ENCODE peak calls at places on chromosome 11, in seven cellular contexts. Y, P, H, V, W, G and X are unnamed samples. For H3K79me1, the result is how much of the 10 kb centered on the place peaks cover.

GRCh38 chr11:116857936-116858335 is 20.5 kb upstream of the APOA1 start:
- DNase-seq in Y (no peak), W (peak), H (no peak), G (peak), P (no peak), V (no peak), X (no peak)

GRCh38 chr11:119389611-119390254 is 8.2 kb upstream of the USP2 start:
- DNase-seq in Y (no peak), P (no peak), W (peak), V (no peak), H (peak), G (peak), X (no peak)

GRCh38 chr11:9697766-9698165 is 33.9 kb downstream of the SWAP70 start:
- DNase-seq in V (no peak), P (no peak), Y (no peak), G (no peak), W (peak), H (no peak), X (no peak)

GRCh38 chr11:6315811-6316425 is 4.4 kb downstream of the CAVIN3 start:
- DNase-seq in P (peak), Y (peak), G (peak), W (peak), H (peak), V (no peak), X (peak)

GRCh38 chr11:112564228-112564955 is 303.7 kb upstream of the PLET1 start:
- DNase-seq in H (no peak), V (no peak), G (no peak), Y (no peak), P (peak), W (no peak), X (peak)

GRCh38 chr11:117523680-117524079 is 196.0 kb downstream of the CEP164 start:
- DNase-seq in W (peak), G (no peak), V (no peak), P (peak), H (no peak), Y (no peak), X (peak)

GRCh38 chr11:130601141-130601540 is 152.7 kb downstream of the ADAMTS15 start:
- DNase-seq in H (peak), W (peak), P (peak), G (peak), V (no peak), Y (no peak), X (peak)

GRCh38 chr11:80521592-80521991 is 1080.8 kb upstream of the TENM4 start:
- DNase-seq in G (no peak), Y (no peak), P (no peak), H (no peak), W (peak), V (no peak), X (no peak)

GRCh38 chr11:95108159-95108611 is 18.5 kb downstream of the ENDOD1 start:
- DNase-seq in W (peak), Y (no peak), V (no peak), H (no peak), P (peak), G (peak), X (peak)

GRCh38 chr11:27837895-27838563 is 137.8 kb upstream of the BDNF start:
- DNase-seq in V (no peak), P (no peak), Y (no peak), W (no peak), G (no peak), H (no peak), X (no peak)

GRCh38 chr11:93225642-93226041 is 27.9 kb upstream of the SLC36A4 start:
- DNase-seq in H (no peak), V (no peak), G (peak), P (peak), W (peak), Y (no peak), X (peak)

GRCh38 chr11:23509023-23509422 is 648.7 kb upstream of the CCDC179 start:
- DNase-seq in Y (no peak), P (peak), V (no peak), G (no peak), H (no peak), W (no peak), X (peak)

GRCh38 chr11:121544956-121545355 is 92.2 kb upstream of the SORL1-AS1 start:
- DNase-seq in P (no peak), Y (no peak), G (no peak), V (no peak), H (no peak), W (no peak), X (no peak)

GRCh38 chr11:118572075-118572913 is at the start of gene ARCN1:
- DNase-seq in P (peak), G (peak), H (peak), W (peak), V (peak), Y (peak), X (peak)

GRCh38 chr11:37442576-37442975 is 844.5 kb upstream of the RAG2 start:
- DNase-seq in Y (no peak), P (peak), H (no peak), W (no peak), G (no peak), V (no peak), X (peak)

GRCh38 chr11:1072116-1072820 is 2.4 kb upstream of the MUC2 start:
- DNase-seq in H (no peak), G (peak), V (no peak), P (peak), W (no peak), Y (no peak), X (no peak)

DNA sequence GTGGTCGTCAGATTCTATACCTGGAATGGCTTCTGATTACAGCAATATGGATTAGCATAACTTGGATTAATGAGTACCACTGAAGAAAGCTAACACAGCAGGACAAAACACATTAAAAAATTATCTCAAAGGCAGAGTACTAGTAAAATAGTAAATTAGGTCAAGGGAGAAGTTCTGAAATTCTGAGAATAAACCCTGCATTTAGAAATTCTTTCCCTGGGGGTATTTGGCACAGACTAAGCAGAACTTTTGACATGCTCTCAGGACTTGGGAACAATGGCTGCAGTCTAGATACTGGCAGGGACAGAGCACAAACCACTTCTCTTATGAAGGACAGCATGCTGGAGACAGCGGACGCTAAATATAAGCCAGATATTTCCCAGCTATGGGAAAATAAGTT is 85.6 kb upstream of the GRIA4 start:
- DNase-seq in P (no peak), Y (no peak), H (no peak), V (no peak), G (peak), W (peak), X (no peak)
- H3K79me1 ChIP-seq in P (under half), Y (under half), H (under half), V (under half), G (under half), W (under half), X (under half)

DNA sequence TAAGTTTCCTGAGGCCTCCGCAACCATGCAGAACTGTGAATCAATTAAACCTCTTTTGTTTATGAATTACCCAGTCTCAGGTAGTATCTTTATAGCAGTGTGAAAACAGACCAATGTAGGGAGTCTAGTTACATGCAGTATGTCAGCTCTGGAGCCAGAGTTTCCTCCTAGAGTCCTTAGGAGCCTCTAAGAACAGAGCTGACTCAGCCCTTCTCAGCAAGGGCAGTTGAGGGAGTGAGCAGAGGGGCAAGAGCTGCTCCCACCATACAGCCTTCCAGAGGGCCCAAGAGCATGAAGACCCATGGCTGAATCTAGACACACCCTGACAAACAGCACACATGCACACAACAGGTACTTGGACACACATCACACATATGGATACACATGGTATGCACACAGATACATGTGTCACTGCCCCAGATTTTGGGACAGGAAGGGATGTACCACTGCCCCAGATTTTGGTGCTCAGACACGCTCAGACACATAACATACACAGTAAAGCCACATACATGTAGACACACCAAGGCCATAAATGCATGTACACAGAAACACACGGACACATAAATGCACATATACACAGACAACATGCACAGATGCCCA is 13.0 kb upstream of the LRRC32 start:
- DNase-seq in G (no peak), H (no peak), Y (no peak), W (no peak), V (no peak), P (no peak), X (no peak)
- H3K79me1 ChIP-seq in G (under half), H (under half), Y (under half), W (under half), V (under half), P (under half), X (under half)

DNA sequence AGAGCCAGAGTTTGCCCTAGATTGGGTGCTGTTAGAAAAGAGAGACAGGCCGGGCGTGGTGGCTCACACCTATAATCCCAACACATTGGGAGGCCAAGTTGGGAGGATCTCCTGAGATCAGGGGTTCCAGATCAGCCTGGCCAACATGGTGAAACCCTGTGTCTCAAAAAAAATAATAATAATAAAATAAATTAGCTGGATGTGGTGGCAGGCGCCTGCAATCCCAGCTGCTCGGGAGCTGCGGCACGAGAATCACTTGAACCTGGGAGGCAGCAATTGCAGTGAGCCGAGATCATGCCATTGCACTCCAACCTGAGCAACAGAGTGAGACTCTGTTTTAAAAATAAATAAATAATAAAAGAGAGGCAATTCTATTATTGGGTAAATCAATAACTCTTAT is 199.2 kb upstream of the GUCY1A2 start:
- DNase-seq in V (no peak), Y (no peak), W (no peak), G (no peak), H (no peak), P (no peak), X (no peak)
- H3K79me1 ChIP-seq in V (under half), Y (under half), W (under half), G (under half), H (under half), P (under half), X (under half)

DNA sequence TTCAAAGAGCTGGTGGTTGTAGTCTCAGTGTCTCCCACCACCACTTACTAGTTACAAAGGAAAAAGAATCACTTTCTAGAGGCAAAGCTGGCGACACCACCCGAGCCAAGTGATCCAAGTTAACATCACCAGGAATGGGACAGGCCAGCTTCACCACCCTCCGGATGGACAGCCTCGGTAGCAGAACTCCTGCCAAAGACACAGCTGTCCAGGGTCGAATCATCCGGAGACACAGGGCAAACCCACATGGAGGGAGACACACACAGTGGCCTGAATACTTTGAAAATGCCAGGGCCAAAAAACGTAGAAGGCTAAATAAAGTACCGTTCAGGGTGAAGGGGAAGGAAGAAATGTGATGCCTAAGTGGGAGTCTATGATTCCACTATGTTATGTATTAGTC is 33.1 kb downstream of the KCNQ1 start:
- DNase-seq in Y (no peak), G (no peak), H (no peak), W (no peak), P (no peak), V (no peak), X (no peak)
- H3K79me1 ChIP-seq in Y (under half), G (under half), H (under half), W (under half), P (under half), V (under half), X (under half)

GRCh38 chr11:122853261-122853660 is 15.0 kb downstream of the CRTAM start:
- DNase-seq in P (peak), W (peak), V (no peak), H (no peak), Y (no peak), G (no peak), X (no peak)
- H3K79me1 ChIP-seq in P (under half), W (under half), V (under half), H (under half), Y (under half), G (under half), X (under half)

DNA sequence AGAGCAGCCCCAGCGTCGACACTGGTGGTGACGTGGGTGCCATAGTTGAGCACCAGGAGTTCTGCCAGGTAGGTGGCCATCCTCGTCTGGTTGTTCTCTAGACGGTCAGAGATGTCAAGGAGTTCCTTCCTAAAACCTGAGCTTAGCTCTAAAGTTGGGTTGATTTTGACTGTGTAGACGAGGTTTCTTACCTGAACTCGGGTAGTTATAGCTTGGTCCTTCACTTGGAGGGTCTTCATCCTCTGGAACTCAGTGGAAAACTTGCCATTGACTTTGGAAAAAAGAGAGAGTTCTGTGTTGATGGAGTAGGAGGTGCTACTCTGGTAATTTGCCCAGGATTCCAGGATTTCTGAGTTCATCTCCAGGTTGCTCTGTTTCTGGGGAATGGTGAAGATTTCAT is 505 bp downstream of the MPEG1 start:
- DNase-seq in P (no peak), W (no peak), H (no peak), V (no peak), Y (no peak), G (no peak), X (no peak)
- H3K79me1 ChIP-seq in P (under half), W (under half), H (under half), V (under half), Y (under half), G (under half), X (under half)

GRCh38 chr11:44942029-44942710 is 8.5 kb downstream of the TP53I11 start:
- DNase-seq in H (no peak), W (no peak), V (no peak), Y (no peak), P (no peak), G (no peak), X (no peak)
- H3K79me1 ChIP-seq in H (under half), W (under half), V (under half), Y (under half), P (under half), G (under half), X (under half)

GRCh38 chr11:68479390-68479789 is 18.8 kb downstream of the PPP6R3 start:
- DNase-seq in V (no peak), P (no peak), G (no peak), H (no peak), W (no peak), Y (no peak), X (no peak)

GRCh38 chr11:68480193-68480592 is 19.6 kb downstream of the PPP6R3 start:
- DNase-seq in H (no peak), P (no peak), G (no peak), V (no peak), Y (no peak), W (no peak), X (no peak)

GRCh38 chr11:68481579-68482240 is 21.2 kb downstream of the PPP6R3 start:
- DNase-seq in P (no peak), W (no peak), V (no peak), H (no peak), Y (no peak), G (no peak), X (no peak)

DNA sequence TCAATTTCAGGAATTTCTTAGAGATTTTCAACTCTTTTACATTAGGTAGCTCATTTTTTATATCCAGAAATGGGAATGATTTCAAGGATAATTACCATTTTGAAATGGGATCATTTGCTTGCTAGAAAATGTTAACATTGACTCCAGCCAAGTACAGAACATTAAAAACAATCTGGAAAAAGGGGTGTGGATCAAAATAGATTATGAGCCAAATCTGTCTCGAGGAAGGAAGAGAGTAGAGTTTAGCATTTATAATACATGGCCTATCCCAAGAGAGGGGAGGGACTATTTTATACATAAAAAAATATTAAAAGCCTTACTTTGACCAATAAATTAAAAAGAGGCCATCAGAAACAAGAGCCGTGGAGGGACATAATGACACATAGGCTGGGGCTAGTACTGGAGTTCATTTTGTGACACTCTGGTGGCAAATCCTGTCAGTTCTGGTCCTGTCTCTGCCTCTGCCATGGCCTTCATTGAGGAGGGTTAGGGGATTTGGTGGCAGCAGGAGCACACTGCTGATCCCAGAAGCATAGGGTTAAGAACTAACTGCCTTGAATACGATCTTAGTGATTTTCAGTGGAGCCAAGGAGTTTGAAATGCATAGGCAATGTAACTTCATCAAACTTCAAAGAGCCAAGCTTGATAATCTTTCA is 20.4 kb downstream of the PPP6R3 start:
- DNase-seq in V (no peak), H (no peak), P (no peak), G (no peak), W (no peak), Y (no peak), X (no peak)
- H3K79me1 ChIP-seq in V (under half), H (under half), P (under half), G (under half), W (under half), Y (under half), X (under half)